ENCODE peak calls at places on chromosomes 12 and 14, in eight cellular contexts. R is GM23338, L is renal cortical epithelial cell, H is Calu3, V is AG09309, E is GM18507, M is neural crest cell, D is body of pancreas. O is an unnamed sample.
A peak's percentile ranks its signal among the peaks of the same experiment; 100 is the strongest.

GRCh38 chr14:22986508-22987054 is 4.2 kb upstream of the AJUBA start:
- DNase-seq in H (peak; percentile 87), V (no peak), L (peak; percentile 81), M (peak; percentile 93), D (peak; percentile 94), E (no peak), R (peak; percentile 94), O (peak; percentile 78)

GRCh38 chr12:124510301-124510970 is 57.0 kb downstream of the NCOR2 start:
- DNase-seq in R (peak; percentile 51), V (no peak), H (peak; percentile 73), E (no peak), D (peak; percentile 59), M (no peak), L (no peak), O (peak; percentile 77)

GRCh38 chr12:11958216-11959091 is 112.3 kb upstream of the BCL2L14 start:
- DNase-seq in H (peak; percentile 8), M (no peak), D (no peak), R (no peak), V (peak; percentile 67), E (no peak), L (peak; percentile 94), O (peak; percentile 64)

GRCh38 chr12:105226219-105226618 is 9.8 kb downstream of the APPL2 start:
- DNase-seq in D (peak; percentile 76), H (no peak), L (peak; percentile 45), M (no peak), V (peak; percentile 86), E (no peak), R (peak; percentile 9), O (no peak)

GRCh38 chr14:83874662-83875061 is 1655.3 kb upstream of the FLRT2 start:
- DNase-seq in L (peak; percentile 30), R (no peak), H (no peak), E (no peak), M (no peak), V (no peak), D (no peak), O (no peak)

GRCh38 chr12:109998241-109998903 is 858 bp upstream of the ANKRD13A start:
- DNase-seq in E (no peak), L (no peak), R (no peak), V (no peak), D (no peak), M (peak; percentile 1), H (no peak), O (no peak)

GRCh38 chr12:1863823-1864222 is 43.5 kb downstream of the LRTM2 start:
- DNase-seq in V (no peak), H (no peak), L (no peak), E (no peak), M (no peak), R (no peak), D (no peak), O (no peak)

GRCh38 chr12:9906888-9907287 is 25.3 kb downstream of the CLEC2A start:
- DNase-seq in D (no peak), L (no peak), H (no peak), M (no peak), R (no peak), E (no peak), V (no peak), O (no peak)

GRCh38 chr12:1551496-1551895 is 42.9 kb downstream of the FBXL14 start:
- DNase-seq in M (no peak), E (no peak), D (no peak), V (no peak), L (no peak), R (no peak), H (no peak), O (no peak)

GRCh38 chr12:32569256-32569655 is 109.8 kb upstream of the DNM1L start:
- DNase-seq in H (no peak), R (no peak), E (no peak), D (no peak), M (no peak), V (no peak), L (peak; percentile 51), O (no peak)

GRCh38 chr12:86727151-86727550 is 471.0 kb upstream of the MGAT4C start:
- DNase-seq in R (no peak), D (no peak), M (no peak), L (peak; percentile 25), V (no peak), H (no peak), E (no peak), O (no peak)

GRCh38 chr14:80522936-80523335 is 311.6 kb upstream of the DIO2 start:
- DNase-seq in R (no peak), D (no peak), E (no peak), H (no peak), L (peak; percentile 3), V (no peak), M (no peak), O (no peak)

GRCh38 chr12:121801601-121802484 is 2.0 kb upstream of the SETD1B start:
- DNase-seq in L (no peak), E (no peak), D (peak; percentile 17), V (no peak), M (no peak), R (peak; percentile 58), H (no peak), O (peak; percentile 22)

GRCh38 chr14:93318927-93319326 is 13.9 kb downstream of the BTBD7 start:
- DNase-seq in E (no peak), R (no peak), L (peak; percentile 94), H (no peak), D (no peak), V (no peak), M (no peak), O (no peak)

GRCh38 chr14:65703996-65704395 is 291.5 kb downstream of the FUT8 start:
- DNase-seq in E (no peak), R (peak; percentile 21), D (no peak), L (peak; percentile 15), H (no peak), V (no peak), M (no peak), O (no peak)

GRCh38 chr14:73829526-73830431 is 21.9 kb upstream of the PTGR2 start:
- DNase-seq in R (no peak), D (no peak), L (peak; percentile 100), M (no peak), V (peak; percentile 52), E (peak; percentile 49), H (peak; percentile 50), O (no peak)

GRCh38 chr12:50110127-50110761 is 1.8 kb upstream of the COX14 start:
- DNase-seq in V (no peak), H (no peak), L (peak; percentile 48), R (no peak), E (no peak), M (no peak), D (peak; percentile 50), O (peak; percentile 29)

GRCh38 chr12:108526482-108527234 is 11.6 kb downstream of the FICD start:
- DNase-seq in H (no peak), V (no peak), R (no peak), L (no peak), D (no peak), M (no peak), E (no peak), O (peak; percentile 16)

GRCh38 chr12:42255875-42256261 is 17.8 kb upstream of the YAF2 start:
- DNase-seq in L (no peak), H (no peak), D (no peak), M (no peak), V (no peak), R (no peak), E (no peak), O (no peak)

GRCh38 chr12:132711169-132711843 is 664 bp downstream of the PGAM5 start:
- DNase-seq in D (peak; percentile 25), L (no peak), V (no peak), R (peak; percentile 66), M (peak; percentile 32), H (peak; percentile 47), E (no peak), O (peak; percentile 31)

GRCh38 chr12:80708535-80709328 is 1.3 kb downstream of the MYF6 start:
- DNase-seq in L (no peak), D (no peak), M (no peak), V (no peak), E (no peak), H (no peak), R (peak; percentile 60), O (no peak)

GRCh38 chr12:123696641-123697040 is 15.5 kb upstream of the ATP6V0A2 start:
- DNase-seq in D (no peak), M (no peak), H (no peak), V (no peak), E (no peak), R (no peak), L (no peak), O (no peak)

GRCh38 chr14:73743431-73743931 is 29.3 kb upstream of the PNMA1 start:
- DNase-seq in E (no peak), R (no peak), H (no peak), L (no peak), D (no peak), M (no peak), V (no peak), O (no peak)

GRCh38 chr12:14952295-14952995 is 9.0 kb downstream of the ARHGDIB start:
- DNase-seq in E (no peak), L (peak; percentile 99), D (no peak), R (no peak), V (peak; percentile 46), M (no peak), H (peak; percentile 47), O (peak; percentile 47)

GRCh38 chr12:53205747-53206146 is 1.3 kb downstream of the ITGB7 start:
- DNase-seq in M (no peak), R (no peak), H (no peak), D (no peak), L (peak; percentile 68), E (peak; percentile 73), V (no peak), O (peak; percentile 73)

GRCh38 chr12:41264281-41264680 is 76.2 kb downstream of the PDZRN4 start:
- DNase-seq in D (no peak), H (no peak), R (peak; percentile 36), L (peak; percentile 31), M (no peak), V (no peak), E (no peak), O (peak; percentile 40)

GRCh38 chr12:49942921-49943662 is 7.4 kb upstream of the AQP2 start:
- DNase-seq in M (no peak), R (no peak), E (no peak), V (no peak), L (no peak), D (no peak), H (peak; percentile 50), O (peak; percentile 86)

GRCh38 chr12:4214912-4215861 is 58.4 kb upstream of the CCND2 start:
- DNase-seq in E (peak; percentile 45), V (no peak), D (peak; percentile 30), H (no peak), L (no peak), R (no peak), M (no peak), O (no peak)

GRCh38 chr14:20706657-20707355 is 18.2 kb downstream of the ANG start:
- DNase-seq in L (no peak), V (no peak), D (no peak), R (peak; percentile 69), M (no peak), E (no peak), H (no peak), O (no peak)

GRCh38 chr12:124390442-124391116 is 95.7 kb downstream of the RFLNA start:
- DNase-seq in L (peak; percentile 73), M (no peak), D (no peak), H (peak; percentile 38), E (peak; percentile 51), V (no peak), R (no peak), O (no peak)

GRCh38 chr12:93526786-93527428 is 45.6 kb upstream of the SOCS2 start:
- DNase-seq in H (peak; percentile 76), E (no peak), R (no peak), D (no peak), V (peak; percentile 89), M (no peak), L (peak; percentile 96), O (peak; percentile 69)

GRCh38 chr14:104801284-104802119 is 601 bp downstream of the ZBTB42 start:
- DNase-seq in R (no peak), D (peak; percentile 73), L (no peak), E (no peak), V (no peak), M (no peak), H (no peak), O (no peak)

GRCh38 chr12:31835276-31835882 is 106.6 kb upstream of the AMN1 start:
- DNase-seq in V (no peak), M (no peak), L (peak; percentile 18), D (no peak), E (no peak), H (peak; percentile 47), R (no peak), O (peak; percentile 40)

GRCh38 chr12:2376855-2377657 is 324.3 kb downstream of the CACNA1C start:
- DNase-seq in V (no peak), H (no peak), M (no peak), R (peak; percentile 73), L (peak; percentile 6), D (no peak), E (no peak), O (no peak)